ENCODE peak calls at places on chromosome 22, in five cellular contexts. K is OCI-LY7, T is fibroblast of lung, N is left lung, D is cardiac muscle cell. G is an unnamed sample.

GRCh38 chr22:35712672-35713071 is 5.0 kb upstream of the APOL5 start:
- DNase-seq in T (no peak), N (no peak), K (peak; percentile 45), D (no peak), G (no peak)

GRCh38 chr22:18044548-18045271 is 20.3 kb upstream of the MICAL3 start:
- DNase-seq in D (no peak), T (peak; percentile 95), K (no peak), N (no peak), G (peak; percentile 61)

GRCh38 chr22:17938484-17938924 is 85.9 kb downstream of the MICAL3 start:
- DNase-seq in N (no peak), D (peak; percentile 64), T (peak; percentile 55), K (no peak), G (no peak)

GRCh38 chr22:25514436-25514835 is 50.0 kb upstream of the GRK3 start:
- DNase-seq in K (no peak), N (no peak), T (no peak), D (peak; percentile 2), G (no peak)

GRCh38 chr22:19430890-19431541 is 517 bp downstream of the HIRA start:
- DNase-seq in T (peak; percentile 36), D (peak; percentile 58), N (peak; percentile 85), K (peak; percentile 47), G (peak; percentile 70)

GRCh38 chr22:40919446-40919845 is 31.7 kb upstream of the RBX1 start:
- DNase-seq in N (no peak), T (no peak), K (no peak), D (no peak), G (no peak)

GRCh38 chr22:24434472-24435322 is 7.3 kb downstream of the ADORA2A start:
- DNase-seq in D (no peak), T (no peak), K (peak; percentile 97), N (peak; percentile 31), G (peak; percentile 59)

GRCh38 chr22:31289335-31289734 is 3.0 kb downstream of the PIK3IP1 start:
- DNase-seq in T (no peak), K (peak; percentile 42), N (no peak), D (no peak), G (no peak)

GRCh38 chr22:31177420-31178162 is 17.6 kb downstream of the RNF185 start:
- DNase-seq in N (no peak), K (no peak), D (no peak), T (peak; percentile 54), G (no peak)

GRCh38 chr22:46038516-46039430 is 61.8 kb upstream of the WNT7B start:
- DNase-seq in T (no peak), D (no peak), N (no peak), K (no peak), G (peak; percentile 36)

GRCh38 chr22:36143956-36144355 is 16.6 kb downstream of the APOL3 start:
- DNase-seq in K (no peak), D (no peak), T (no peak), N (no peak), G (no peak)

GRCh38 chr22:40209945-40210485 is 32.3 kb downstream of the TNRC6B start:
- DNase-seq in D (no peak), N (no peak), T (no peak), K (peak; percentile 38), G (no peak)

DNA sequence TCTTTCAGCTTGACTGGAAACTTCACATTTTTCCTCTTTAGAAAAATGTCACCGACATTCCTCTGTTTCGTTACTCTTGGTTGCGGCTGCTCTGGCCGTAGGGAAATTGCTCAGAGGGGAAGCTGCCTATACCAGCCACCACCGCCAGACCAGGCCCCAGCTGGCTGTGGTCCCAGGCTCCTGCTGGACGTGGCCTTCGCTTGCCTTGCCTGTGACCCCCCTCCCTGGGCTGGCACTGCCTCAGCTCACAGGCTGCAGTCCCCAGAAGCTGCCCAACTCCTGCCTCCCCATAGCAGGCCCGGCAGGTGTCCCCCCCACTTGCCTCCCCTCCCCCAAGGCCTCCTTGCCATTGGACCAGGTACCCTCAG is 197.7 kb downstream of the MN1 start:
- DNase-seq in N (no peak), K (no peak), T (no peak), D (peak; percentile 18), G (no peak)
- TF ChIP-seq CTCF in N (no peak), K (no peak), T (no peak), D (peak; percentile 12), G (no peak)

DNA sequence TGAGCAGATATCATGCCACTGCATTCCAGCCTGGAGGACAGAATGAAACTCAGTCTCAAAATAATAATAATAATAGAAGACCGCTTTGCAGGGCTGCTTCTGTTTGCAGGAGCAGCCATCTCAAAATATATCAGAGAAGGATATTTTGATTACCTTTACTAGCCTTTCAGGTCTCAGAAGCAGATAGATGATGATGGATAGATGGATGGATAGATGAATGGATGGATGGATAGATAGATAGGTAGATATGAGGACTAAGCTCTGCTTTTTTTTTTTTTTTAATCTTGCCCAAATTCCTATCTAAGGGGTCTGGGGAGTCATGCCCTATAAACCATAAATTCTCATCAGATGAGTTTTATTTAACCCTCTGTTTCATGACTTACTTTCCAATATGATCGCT is 18.5 kb downstream of the APOBEC3H start:
- DNase-seq in T (no peak), K (no peak), D (no peak), N (no peak), G (no peak)
- H3K4me3 ChIP-seq in T (no peak overlapping the region), K (peak overlapping the region; percentile 52), D (no peak overlapping the region), N (no peak overlapping the region), G (no peak overlapping the region)

GRCh38 chr22:44361391-44362126 is 48.8 kb upstream of the SHISAL1 start:
- DNase-seq in D (no peak), K (no peak), T (no peak), N (peak; percentile 27), G (peak; percentile 50)
- H3K4me1 ChIP-seq in D (peaks cover 6% of the 10 kb centered on the region), K (no peaks in the 10 kb centered on the region), T (peaks cover 38% of the 10 kb centered on the region), N (peaks cover 25% of the 10 kb centered on the region), G (peaks cover 25% of the 10 kb centered on the region)

DNA sequence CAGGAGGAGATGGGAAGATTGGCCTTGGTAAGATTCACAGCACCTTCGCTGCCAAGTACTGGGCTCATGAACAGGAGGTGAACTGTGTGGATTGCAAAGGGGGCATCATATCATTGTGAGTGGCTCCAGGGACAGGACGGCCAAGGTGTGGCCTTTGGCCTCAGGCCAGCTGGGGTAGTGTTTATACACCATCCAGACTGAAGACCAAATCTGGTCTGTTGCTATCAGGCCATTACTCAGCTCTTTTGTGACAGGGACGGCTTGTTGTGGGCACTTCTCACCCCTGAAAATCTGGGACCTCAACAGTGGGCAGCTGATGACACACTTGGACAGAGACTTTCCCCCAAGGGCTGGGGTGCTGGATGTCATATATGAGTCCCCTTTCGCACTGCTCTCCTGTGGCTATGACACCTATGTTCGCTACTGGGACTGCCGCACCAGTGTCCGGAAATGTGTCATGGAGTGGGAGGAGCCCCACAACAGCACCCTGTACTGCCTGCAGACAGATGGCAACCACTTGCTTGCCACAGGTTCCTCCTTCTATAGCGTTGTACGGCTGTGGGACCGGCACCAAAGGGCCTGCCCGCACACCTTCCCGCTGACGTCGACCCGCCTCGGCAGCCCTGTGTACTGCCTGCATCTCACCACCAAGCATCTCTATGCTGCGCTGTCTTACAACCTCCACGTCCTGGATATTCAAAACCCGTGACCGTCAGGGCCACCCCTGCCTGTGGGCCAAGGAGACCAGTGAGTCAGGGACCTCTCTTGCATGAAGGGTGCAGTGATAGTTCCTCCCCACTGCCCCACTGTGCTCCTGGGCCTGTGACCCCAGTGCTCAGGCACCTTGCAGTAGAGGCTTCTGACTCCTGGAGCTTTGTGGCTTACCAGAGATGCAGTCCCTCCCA is 83.6 kb downstream of the BCR start:
- DNase-seq in D (no peak), N (no peak), T (no peak), K (peak; percentile 83), G (no peak)
- TF ChIP-seq CTCF in D (no peak), N (no peak), T (no peak), K (no peak), G (no peak)

GRCh38 chr22:42281706-42282251 is 11.3 kb upstream of the TCF20 start:
- DNase-seq in T (no peak), N (no peak), D (no peak), K (no peak), G (peak; percentile 46)
- H3K4me3 ChIP-seq in T (no peak overlapping the region), N (no peak overlapping the region), D (no peak overlapping the region), K (no peak overlapping the region), G (no peak overlapping the region)